ENCODE peak calls at places on chromosome 3, in ten cellular contexts. One of them, this sample, is unnamed.

GRCh38 chr3:187746059-187746453 is 788 bp upstream of the BCL6 start:
- DNase-seq in activated T-cell treated with anti-CD3 and anti-CD28 coated beads, Interleukin-2, amount 50 U/mL, for 48 hours: no peak
- DNase-seq in K562: no peak
- DNase-seq in germinal center: no peak
- DNase-seq in left colon: no peak
- DNase-seq in CD8-positive, alpha-beta T cell: no peak
- DNase-seq in B cell: no peak
- DNase-seq in choroid plexus epithelial cell: peak; percentile 50
- DNase-seq in KG1: no peak
- DNase-seq in astrocyte of the spinal cord: no peak
- DNase-seq in this sample: no peak

GRCh38 chr3:187958432-187959003 is 195.4 kb upstream of the LPP start:
- DNase-seq in left colon: peak; percentile 30
- DNase-seq in germinal center: peak; percentile 64
- DNase-seq in K562: no peak
- DNase-seq in astrocyte of the spinal cord: no peak
- DNase-seq in CD8-positive, alpha-beta T cell: peak; percentile 78
- DNase-seq in activated T-cell treated with anti-CD3 and anti-CD28 coated beads, Interleukin-2, amount 50 U/mL, for 48 hours: peak; percentile 57
- DNase-seq in choroid plexus epithelial cell: no peak
- DNase-seq in KG1: peak; percentile 25
- DNase-seq in B cell: peak; percentile 24
- DNase-seq in this sample: no peak

GRCh38 chr3:32018723-32019564 is 37.4 kb downstream of the ZNF860 start:
- DNase-seq in B cell: peak; percentile 31
- DNase-seq in left colon: no peak
- DNase-seq in choroid plexus epithelial cell: peak; percentile 73
- DNase-seq in K562: peak; percentile 68
- DNase-seq in CD8-positive, alpha-beta T cell: no peak
- DNase-seq in activated T-cell treated with anti-CD3 and anti-CD28 coated beads, Interleukin-2, amount 50 U/mL, for 48 hours: no peak
- DNase-seq in KG1: no peak
- DNase-seq in germinal center: peak; percentile 59
- DNase-seq in astrocyte of the spinal cord: peak; percentile 59
- DNase-seq in this sample: peak; percentile 65

GRCh38 chr3:52609316-52609815 is 73.0 kb downstream of the UQCC5 start:
- DNase-seq in B cell: no peak
- DNase-seq in germinal center: no peak
- DNase-seq in left colon: no peak
- DNase-seq in astrocyte of the spinal cord: no peak
- DNase-seq in K562: no peak
- DNase-seq in activated T-cell treated with anti-CD3 and anti-CD28 coated beads, Interleukin-2, amount 50 U/mL, for 48 hours: no peak
- DNase-seq in KG1: no peak
- DNase-seq in CD8-positive, alpha-beta T cell: no peak
- DNase-seq in choroid plexus epithelial cell: no peak
- DNase-seq in this sample: no peak

GRCh38 chr3:46977811-46978195 is 1.3 kb upstream of the CCDC12 start:
- DNase-seq in activated T-cell treated with anti-CD3 and anti-CD28 coated beads, Interleukin-2, amount 50 U/mL, for 48 hours: no peak
- DNase-seq in choroid plexus epithelial cell: no peak
- DNase-seq in left colon: no peak
- DNase-seq in germinal center: no peak
- DNase-seq in B cell: no peak
- DNase-seq in KG1: no peak
- DNase-seq in K562: no peak
- DNase-seq in astrocyte of the spinal cord: no peak
- DNase-seq in CD8-positive, alpha-beta T cell: no peak
- DNase-seq in this sample: no peak

GRCh38 chr3:188021041-188021440 is 132.9 kb upstream of the LPP start:
- DNase-seq in KG1: no peak
- DNase-seq in germinal center: no peak
- DNase-seq in K562: no peak
- DNase-seq in left colon: no peak
- DNase-seq in choroid plexus epithelial cell: peak; percentile 41
- DNase-seq in astrocyte of the spinal cord: no peak
- DNase-seq in B cell: no peak
- DNase-seq in CD8-positive, alpha-beta T cell: no peak
- DNase-seq in activated T-cell treated with anti-CD3 and anti-CD28 coated beads, Interleukin-2, amount 50 U/mL, for 48 hours: no peak
- DNase-seq in this sample: peak; percentile 21

GRCh38 chr3:166013073-166013679 is 176.0 kb upstream of the BCHE start:
- DNase-seq in activated T-cell treated with anti-CD3 and anti-CD28 coated beads, Interleukin-2, amount 50 U/mL, for 48 hours: no peak
- DNase-seq in left colon: no peak
- DNase-seq in astrocyte of the spinal cord: peak; percentile 64
- DNase-seq in choroid plexus epithelial cell: peak; percentile 55
- DNase-seq in K562: no peak
- DNase-seq in KG1: peak; percentile 39
- DNase-seq in B cell: no peak
- DNase-seq in germinal center: no peak
- DNase-seq in CD8-positive, alpha-beta T cell: no peak
- DNase-seq in this sample: peak; percentile 51

GRCh38 chr3:197305854-197306253 is 7.4 kb upstream of the DLG1 start:
- DNase-seq in activated T-cell treated with anti-CD3 and anti-CD28 coated beads, Interleukin-2, amount 50 U/mL, for 48 hours: no peak
- DNase-seq in CD8-positive, alpha-beta T cell: no peak
- DNase-seq in KG1: no peak
- DNase-seq in choroid plexus epithelial cell: peak; percentile 86
- DNase-seq in K562: no peak
- DNase-seq in germinal center: no peak
- DNase-seq in astrocyte of the spinal cord: peak; percentile 82
- DNase-seq in left colon: no peak
- DNase-seq in B cell: no peak
- DNase-seq in this sample: peak; percentile 75

GRCh38 chr3:191342391-191342790 is 12.1 kb upstream of the UTS2B start:
- DNase-seq in astrocyte of the spinal cord: no peak
- DNase-seq in left colon: no peak
- DNase-seq in KG1: no peak
- DNase-seq in activated T-cell treated with anti-CD3 and anti-CD28 coated beads, Interleukin-2, amount 50 U/mL, for 48 hours: no peak
- DNase-seq in B cell: no peak
- DNase-seq in germinal center: no peak
- DNase-seq in K562: peak; percentile 1
- DNase-seq in CD8-positive, alpha-beta T cell: no peak
- DNase-seq in choroid plexus epithelial cell: no peak
- DNase-seq in this sample: no peak

GRCh38 chr3:105315157-105315556 is 51.6 kb upstream of the ALCAM start:
- DNase-seq in choroid plexus epithelial cell: no peak
- DNase-seq in germinal center: no peak
- DNase-seq in KG1: no peak
- DNase-seq in K562: no peak
- DNase-seq in B cell: no peak
- DNase-seq in CD8-positive, alpha-beta T cell: no peak
- DNase-seq in activated T-cell treated with anti-CD3 and anti-CD28 coated beads, Interleukin-2, amount 50 U/mL, for 48 hours: no peak
- DNase-seq in left colon: no peak
- DNase-seq in astrocyte of the spinal cord: no peak
- DNase-seq in this sample: no peak

GRCh38 chr3:139561959-139562676 is 22.6 kb upstream of the RBP1 start:
- DNase-seq in K562: peak; percentile 57
- DNase-seq in KG1: no peak
- DNase-seq in astrocyte of the spinal cord: peak; percentile 54
- DNase-seq in left colon: no peak
- DNase-seq in CD8-positive, alpha-beta T cell: no peak
- DNase-seq in B cell: no peak
- DNase-seq in germinal center: no peak
- DNase-seq in choroid plexus epithelial cell: peak; percentile 72
- DNase-seq in activated T-cell treated with anti-CD3 and anti-CD28 coated beads, Interleukin-2, amount 50 U/mL, for 48 hours: no peak
- DNase-seq in this sample: peak; percentile 18